ENCODE peak calls at places on chromosomes 16 and 17, in ten cellular contexts. One of them, this sample, is unnamed.

GRCh38 chr17:70629902-70630301 is 460.6 kb downstream of the KCNJ2 start:
- DNase-seq in thoracic aorta: no peak
- DNase-seq in tibial artery: no peak
- DNase-seq in endodermal cell: no peak
- DNase-seq in AG09309: no peak
- DNase-seq in cardiac muscle cell: no peak
- DNase-seq in heart left ventricle: no peak
- DNase-seq in RWPE2: no peak
- DNase-seq in left ventricle myocardium inferior: no peak
- DNase-seq in GM23338: no peak
- DNase-seq in this sample: no peak

GRCh38 chr16:193441-193840 is 13.2 kb downstream of the HBQ1 start:
- DNase-seq in thoracic aorta: no peak
- DNase-seq in tibial artery: no peak
- DNase-seq in endodermal cell: no peak
- DNase-seq in AG09309: no peak
- DNase-seq in cardiac muscle cell: no peak
- DNase-seq in heart left ventricle: no peak
- DNase-seq in RWPE2: no peak
- DNase-seq in left ventricle myocardium inferior: no peak
- DNase-seq in GM23338: no peak
- DNase-seq in this sample: no peak

GRCh38 chr17:1104222-1104621 is 75.6 kb downstream of the ABR start:
- DNase-seq in thoracic aorta: no peak
- DNase-seq in tibial artery: no peak
- DNase-seq in endodermal cell: no peak
- DNase-seq in AG09309: no peak
- DNase-seq in cardiac muscle cell: peak
- DNase-seq in heart left ventricle: peak
- DNase-seq in RWPE2: no peak
- DNase-seq in left ventricle myocardium inferior: peak
- DNase-seq in GM23338: no peak
- DNase-seq in this sample: no peak

GRCh38 chr17:58219789-58220183 is 731 bp upstream of the MKS1 start:
- DNase-seq in thoracic aorta: no peak
- DNase-seq in tibial artery: no peak
- DNase-seq in endodermal cell: no peak
- DNase-seq in AG09309: no peak
- DNase-seq in cardiac muscle cell: no peak
- DNase-seq in heart left ventricle: no peak
- DNase-seq in RWPE2: no peak
- DNase-seq in left ventricle myocardium inferior: no peak
- DNase-seq in GM23338: no peak
- DNase-seq in this sample: no peak

GRCh38 chr16:63422633-63423032 is 1386.4 kb upstream of the CDH8 start:
- DNase-seq in thoracic aorta: no peak
- DNase-seq in tibial artery: no peak
- DNase-seq in endodermal cell: no peak
- DNase-seq in AG09309: no peak
- DNase-seq in cardiac muscle cell: no peak
- DNase-seq in heart left ventricle: no peak
- DNase-seq in RWPE2: no peak
- DNase-seq in left ventricle myocardium inferior: no peak
- DNase-seq in GM23338: no peak
- DNase-seq in this sample: no peak

GRCh38 chr17:49112936-49113335 is 19.6 kb upstream of the B4GALNT2 start:
- DNase-seq in thoracic aorta: no peak
- DNase-seq in tibial artery: no peak
- DNase-seq in endodermal cell: no peak
- DNase-seq in AG09309: no peak
- DNase-seq in cardiac muscle cell: no peak
- DNase-seq in heart left ventricle: no peak
- DNase-seq in RWPE2: no peak
- DNase-seq in left ventricle myocardium inferior: no peak
- DNase-seq in GM23338: no peak
- DNase-seq in this sample: no peak

GRCh38 chr17:28575126-28575795 is 1.4 kb downstream of the ALDOC start:
- DNase-seq in thoracic aorta: no peak
- DNase-seq in tibial artery: no peak
- DNase-seq in endodermal cell: peak
- DNase-seq in AG09309: no peak
- DNase-seq in cardiac muscle cell: no peak
- DNase-seq in heart left ventricle: peak
- DNase-seq in RWPE2: no peak
- DNase-seq in left ventricle myocardium inferior: peak
- DNase-seq in GM23338: peak
- DNase-seq in this sample: no peak

GRCh38 chr16:27767971-27768591 is 218.1 kb downstream of the KATNIP start:
- DNase-seq in thoracic aorta: no peak
- DNase-seq in tibial artery: no peak
- DNase-seq in endodermal cell: no peak
- DNase-seq in AG09309: no peak
- DNase-seq in cardiac muscle cell: no peak
- DNase-seq in heart left ventricle: no peak
- DNase-seq in RWPE2: no peak
- DNase-seq in left ventricle myocardium inferior: no peak
- DNase-seq in GM23338: no peak
- DNase-seq in this sample: no peak

GRCh38 chr17:28112199-28112995 is 69.9 kb downstream of the NLK start:
- DNase-seq in thoracic aorta: no peak
- DNase-seq in tibial artery: no peak
- DNase-seq in endodermal cell: no peak
- DNase-seq in AG09309: no peak
- DNase-seq in cardiac muscle cell: no peak
- DNase-seq in heart left ventricle: no peak
- DNase-seq in RWPE2: no peak
- DNase-seq in left ventricle myocardium inferior: no peak
- DNase-seq in GM23338: no peak
- DNase-seq in this sample: no peak

GRCh38 chr17:61766520-61766919 is 96.8 kb downstream of the BRIP1 start:
- DNase-seq in thoracic aorta: no peak
- DNase-seq in tibial artery: no peak
- DNase-seq in endodermal cell: no peak
- DNase-seq in AG09309: no peak
- DNase-seq in cardiac muscle cell: no peak
- DNase-seq in heart left ventricle: no peak
- DNase-seq in RWPE2: no peak
- DNase-seq in left ventricle myocardium inferior: no peak
- DNase-seq in GM23338: no peak
- DNase-seq in this sample: no peak

GRCh38 chr17:45640141-45640850 is 143.8 kb upstream of the CRHR1 start:
- DNase-seq in thoracic aorta: peak
- DNase-seq in tibial artery: peak
- DNase-seq in endodermal cell: peak
- DNase-seq in AG09309: peak
- DNase-seq in cardiac muscle cell: peak
- DNase-seq in heart left ventricle: peak
- DNase-seq in RWPE2: no peak
- DNase-seq in left ventricle myocardium inferior: peak
- DNase-seq in GM23338: peak
- DNase-seq in this sample: peak

GRCh38 chr17:78611636-78612035 is 34.4 kb upstream of the DNAH17 start:
- DNase-seq in thoracic aorta: no peak
- DNase-seq in tibial artery: no peak
- DNase-seq in endodermal cell: no peak
- DNase-seq in AG09309: no peak
- DNase-seq in cardiac muscle cell: no peak
- DNase-seq in heart left ventricle: peak
- DNase-seq in RWPE2: no peak
- DNase-seq in left ventricle myocardium inferior: no peak
- DNase-seq in GM23338: no peak
- DNase-seq in this sample: no peak

GRCh38 chr16:83356266-83356665 is 451.5 kb upstream of the HSBP1 start:
- DNase-seq in thoracic aorta: no peak
- DNase-seq in tibial artery: no peak
- DNase-seq in endodermal cell: peak
- DNase-seq in AG09309: peak
- DNase-seq in cardiac muscle cell: peak
- DNase-seq in heart left ventricle: no peak
- DNase-seq in RWPE2: no peak
- DNase-seq in left ventricle myocardium inferior: no peak
- DNase-seq in GM23338: peak
- DNase-seq in this sample: peak

GRCh38 chr16:24977673-24978065 is 37.5 kb downstream of the ARHGAP17 start:
- DNase-seq in thoracic aorta: no peak
- DNase-seq in tibial artery: no peak
- DNase-seq in endodermal cell: no peak
- DNase-seq in AG09309: no peak
- DNase-seq in cardiac muscle cell: no peak
- DNase-seq in heart left ventricle: no peak
- DNase-seq in RWPE2: no peak
- DNase-seq in left ventricle myocardium inferior: no peak
- DNase-seq in GM23338: peak
- DNase-seq in this sample: peak

GRCh38 chr17:76868669-76869208 is 535 bp downstream of the MGAT5B start:
- DNase-seq in thoracic aorta: no peak
- DNase-seq in tibial artery: no peak
- DNase-seq in endodermal cell: peak
- DNase-seq in AG09309: no peak
- DNase-seq in cardiac muscle cell: no peak
- DNase-seq in heart left ventricle: no peak
- DNase-seq in RWPE2: no peak
- DNase-seq in left ventricle myocardium inferior: no peak
- DNase-seq in GM23338: peak
- DNase-seq in this sample: no peak
- H3K4me3 ChIP-seq in thoracic aorta: peak
- H3K4me3 ChIP-seq in tibial artery: peak
- H3K4me3 ChIP-seq in endodermal cell: peak
- H3K4me3 ChIP-seq in AG09309: peak
- H3K4me3 ChIP-seq in cardiac muscle cell: peak
- H3K4me3 ChIP-seq in heart left ventricle: peak
- H3K4me3 ChIP-seq in RWPE2: peak
- H3K4me3 ChIP-seq in left ventricle myocardium inferior: peak
- H3K4me3 ChIP-seq in GM23338: peak
- H3K4me3 ChIP-seq in this sample: peak

DNA sequence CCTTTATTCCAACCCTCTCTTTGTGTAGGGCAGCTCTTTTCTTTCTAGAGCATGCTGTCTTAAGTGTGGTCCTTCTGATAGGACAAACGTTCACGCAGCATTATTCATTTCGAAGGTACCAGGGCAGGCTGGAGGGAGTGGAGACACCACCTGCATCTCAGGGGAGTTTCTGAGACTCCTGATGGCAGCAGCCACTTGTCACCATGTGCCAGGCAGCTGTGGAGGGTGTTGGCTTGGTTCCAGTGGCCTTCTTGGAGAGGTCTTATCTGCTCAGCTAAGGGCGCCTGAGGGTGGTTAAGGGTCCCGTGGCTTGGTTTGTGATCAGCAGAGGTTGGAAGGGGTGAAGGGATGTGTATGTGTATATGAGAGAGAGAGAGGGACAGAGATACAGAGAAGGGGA is 257.1 kb upstream of the EEF2KMT start:
- DNase-seq in thoracic aorta: no peak
- DNase-seq in tibial artery: no peak
- DNase-seq in endodermal cell: no peak
- DNase-seq in AG09309: no peak
- DNase-seq in cardiac muscle cell: peak
- DNase-seq in heart left ventricle: no peak
- DNase-seq in RWPE2: no peak
- DNase-seq in left ventricle myocardium inferior: no peak
- DNase-seq in GM23338: no peak
- DNase-seq in this sample: no peak
- TF ChIP-seq CTCF in thoracic aorta: no peak
- TF ChIP-seq CTCF in tibial artery: no peak
- TF ChIP-seq CTCF in endodermal cell: no peak
- TF ChIP-seq CTCF in AG09309: no peak
- TF ChIP-seq CTCF in cardiac muscle cell: no peak
- TF ChIP-seq CTCF in heart left ventricle: no peak
- TF ChIP-seq CTCF in RWPE2: no peak
- TF ChIP-seq CTCF in left ventricle myocardium inferior: no peak
- TF ChIP-seq CTCF in GM23338: no peak
- TF ChIP-seq CTCF in this sample: no peak

GRCh38 chr16:10183606-10183959 is 1.4 kb upstream of the GRIN2A start:
- DNase-seq in thoracic aorta: no peak
- DNase-seq in tibial artery: no peak
- DNase-seq in endodermal cell: no peak
- DNase-seq in AG09309: no peak
- DNase-seq in cardiac muscle cell: no peak
- DNase-seq in heart left ventricle: no peak
- DNase-seq in RWPE2: no peak
- DNase-seq in left ventricle myocardium inferior: no peak
- DNase-seq in GM23338: peak
- DNase-seq in this sample: no peak
- H3K4me3 ChIP-seq in thoracic aorta: peak
- H3K4me3 ChIP-seq in tibial artery: no peak
- H3K4me3 ChIP-seq in endodermal cell: peak
- H3K4me3 ChIP-seq in AG09309: no peak
- H3K4me3 ChIP-seq in cardiac muscle cell: no peak
- H3K4me3 ChIP-seq in heart left ventricle: no peak
- H3K4me3 ChIP-seq in RWPE2: no peak
- H3K4me3 ChIP-seq in left ventricle myocardium inferior: no peak
- H3K4me3 ChIP-seq in GM23338: peak
- H3K4me3 ChIP-seq in this sample: no peak

DNA sequence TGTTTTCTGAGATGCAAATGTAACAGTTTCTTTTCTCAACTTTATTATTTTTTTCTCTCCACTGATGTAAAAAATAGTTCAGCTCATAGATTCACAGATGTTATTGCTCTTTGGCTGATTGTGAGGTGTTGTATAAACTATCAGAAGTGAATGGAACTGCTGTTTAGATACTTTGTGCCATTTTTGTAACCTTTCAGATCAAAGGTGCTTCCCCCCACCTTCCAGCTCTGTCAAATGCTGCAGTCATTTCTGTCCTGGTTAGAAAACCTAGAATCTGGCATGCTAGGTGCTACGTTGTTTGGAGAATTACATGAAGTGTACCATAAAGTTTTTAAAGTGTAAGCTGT is 1.7 kb upstream of the WIPI1 start:
- DNase-seq in thoracic aorta: no peak
- DNase-seq in tibial artery: no peak
- DNase-seq in endodermal cell: no peak
- DNase-seq in AG09309: no peak
- DNase-seq in cardiac muscle cell: no peak
- DNase-seq in heart left ventricle: no peak
- DNase-seq in RWPE2: no peak
- DNase-seq in left ventricle myocardium inferior: no peak
- DNase-seq in GM23338: no peak
- DNase-seq in this sample: no peak
- TF ChIP-seq CTCF in thoracic aorta: no peak
- TF ChIP-seq CTCF in tibial artery: no peak
- TF ChIP-seq CTCF in endodermal cell: no peak
- TF ChIP-seq CTCF in AG09309: no peak
- TF ChIP-seq CTCF in cardiac muscle cell: no peak
- TF ChIP-seq CTCF in heart left ventricle: no peak
- TF ChIP-seq CTCF in RWPE2: no peak
- TF ChIP-seq CTCF in left ventricle myocardium inferior: no peak
- TF ChIP-seq CTCF in GM23338: no peak
- TF ChIP-seq CTCF in this sample: no peak

GRCh38 chr17:80779961-80780380 is 211.7 kb upstream of the CHMP6 start:
- DNase-seq in thoracic aorta: no peak
- DNase-seq in tibial artery: peak
- DNase-seq in endodermal cell: no peak
- DNase-seq in AG09309: peak
- DNase-seq in cardiac muscle cell: no peak
- DNase-seq in heart left ventricle: peak
- DNase-seq in RWPE2: no peak
- DNase-seq in left ventricle myocardium inferior: no peak
- DNase-seq in GM23338: no peak
- DNase-seq in this sample: no peak
- H3K4me3 ChIP-seq in thoracic aorta: no peak
- H3K4me3 ChIP-seq in tibial artery: no peak
- H3K4me3 ChIP-seq in endodermal cell: no peak
- H3K4me3 ChIP-seq in AG09309: no peak
- H3K4me3 ChIP-seq in cardiac muscle cell: no peak
- H3K4me3 ChIP-seq in heart left ventricle: no peak
- H3K4me3 ChIP-seq in RWPE2: no peak
- H3K4me3 ChIP-seq in left ventricle myocardium inferior: no peak
- H3K4me3 ChIP-seq in GM23338: no peak
- H3K4me3 ChIP-seq in this sample: no peak